ENCODE peak calls at places on chromosomes 4 and X, in nine cellular contexts. T is CD4-positive, CD25-positive, alpha-beta regulatory T cell; K is dorsolateral prefrontal cortex; N is fibroblast of mammary gland; F is lower leg skin; S is A673; L is WERI-Rb-1; R is body of pancreas; Y is GM12865. C is an unnamed sample.
A peak's percentile ranks its signal among the peaks of the same experiment; 100 is the strongest.

GRCh38 chr4:57098415-57098814 is 11.8 kb downstream of the IGFBP7 start:
- DNase-seq in Y (no peak), L (no peak), S (no peak), F (no peak), R (no peak), N (no peak), K (no peak), T (no peak), C (no peak)

GRCh38 chr4:151862766-151863165 is 102.0 kb upstream of the GATB start:
- DNase-seq in Y (no peak), R (no peak), N (peak; percentile 75), K (no peak), S (no peak), F (no peak), L (no peak), T (no peak), C (no peak)

GRCh38 chr4:26299254-26299882 is 21.4 kb upstream of the RBPJ start:
- DNase-seq in Y (peak; percentile 50), R (no peak), L (no peak), K (no peak), F (no peak), T (peak; percentile 62), N (no peak), S (no peak), C (no peak)

GRCh38 chrX:45351478-45351877 is 150.8 kb upstream of the DIPK2B start:
- DNase-seq in N (peak; percentile 67), L (no peak), F (no peak), Y (no peak), T (no peak), K (no peak), R (no peak), S (no peak), C (no peak)

GRCh38 chrX:14673764-14674163 is 144.4 kb downstream of the GLRA2 start:
- DNase-seq in N (peak; percentile 91), F (no peak), R (peak; percentile 39), S (peak; percentile 75), K (no peak), L (no peak), Y (peak; percentile 80), T (no peak), C (peak; percentile 87)

GRCh38 chrX:123173833-123174232 is 10.2 kb upstream of the GRIA3 start:
- DNase-seq in S (peak; percentile 6), F (no peak), L (no peak), K (no peak), T (peak; percentile 6), Y (peak; percentile 35), R (no peak), N (peak; percentile 46), C (no peak)

GRCh38 chrX:6159468-6159867 is 69.2 kb downstream of the NLGN4X start:
- DNase-seq in S (no peak), T (no peak), N (no peak), L (no peak), Y (no peak), R (no peak), K (no peak), F (no peak), C (no peak)

GRCh38 chr4:56995525-56995924 is 16.8 kb downstream of the POLR2B start:
- DNase-seq in T (no peak), Y (no peak), K (peak; percentile 79), S (peak; percentile 22), N (peak; percentile 97), L (no peak), F (peak; percentile 43), R (peak; percentile 62), C (no peak)

GRCh38 chr4:113837397-113837796 is 75.9 kb upstream of the CAMK2D start:
- DNase-seq in S (peak; percentile 55), L (no peak), N (peak; percentile 93), K (no peak), R (no peak), F (no peak), Y (peak; percentile 88), T (peak; percentile 2), C (peak; percentile 72)

GRCh38 chrX:69027181-69028005 is 137.9 kb downstream of the PJA1 start:
- DNase-seq in R (no peak), N (peak; percentile 66), K (no peak), Y (peak; percentile 46), L (no peak), F (no peak), S (no peak), T (no peak), C (peak; percentile 47)

GRCh38 chrX:15404712-15405111 is 20.5 kb upstream of the VEGFD start:
- DNase-seq in K (no peak), F (peak; percentile 31), N (peak; percentile 93), Y (no peak), R (no peak), L (no peak), T (no peak), S (peak; percentile 41), C (no peak)

GRCh38 chrX:133698298-133698697 is 283.0 kb upstream of the GPC4 start:
- DNase-seq in T (no peak), Y (no peak), N (peak; percentile 57), K (no peak), R (no peak), S (peak; percentile 39), F (no peak), L (no peak), C (no peak)

GRCh38 chrX:136168929-136169735 is 21.8 kb downstream of the FHL1 start:
- DNase-seq in N (peak; percentile 94), F (no peak), T (no peak), R (peak; percentile 47), L (no peak), K (no peak), S (peak; percentile 58), Y (no peak), C (peak; percentile 61)
- H3K4me3 ChIP-seq in N (no peak overlapping the region), F (no peak overlapping the region), T (no peak overlapping the region), R (no peak overlapping the region), L (no peak overlapping the region), K (no peak overlapping the region), S (no peak overlapping the region), Y (no peak overlapping the region), C (no peak overlapping the region)

DNA sequence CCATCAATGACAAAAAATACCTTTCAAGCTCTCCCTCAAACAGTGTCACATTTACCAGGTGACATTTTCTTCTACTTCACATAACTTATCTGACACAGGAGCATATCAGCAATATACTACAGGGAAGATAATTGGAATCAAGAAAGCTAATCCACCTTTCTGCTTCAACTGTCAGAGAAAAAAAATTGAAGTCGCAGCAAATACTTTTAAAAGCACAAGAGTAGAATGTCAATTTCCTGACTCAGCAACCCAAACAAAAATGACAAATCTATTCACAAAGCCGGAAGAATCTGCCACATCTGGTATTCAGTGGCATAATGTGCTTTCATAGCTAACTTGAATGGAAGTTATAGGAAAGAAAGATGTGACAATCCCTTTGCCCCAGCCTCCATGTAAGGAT is 36.7 kb downstream of the AGA start:
- DNase-seq in N (no peak), T (no peak), L (no peak), F (no peak), K (no peak), R (no peak), S (peak; percentile 3), Y (no peak), C (no peak)
- H3K4me3 ChIP-seq in N (no peak overlapping the region), T (no peak overlapping the region), L (no peak overlapping the region), F (no peak overlapping the region), K (no peak overlapping the region), R (no peak overlapping the region), S (no peak overlapping the region), Y (no peak overlapping the region), C (no peak overlapping the region)

DNA sequence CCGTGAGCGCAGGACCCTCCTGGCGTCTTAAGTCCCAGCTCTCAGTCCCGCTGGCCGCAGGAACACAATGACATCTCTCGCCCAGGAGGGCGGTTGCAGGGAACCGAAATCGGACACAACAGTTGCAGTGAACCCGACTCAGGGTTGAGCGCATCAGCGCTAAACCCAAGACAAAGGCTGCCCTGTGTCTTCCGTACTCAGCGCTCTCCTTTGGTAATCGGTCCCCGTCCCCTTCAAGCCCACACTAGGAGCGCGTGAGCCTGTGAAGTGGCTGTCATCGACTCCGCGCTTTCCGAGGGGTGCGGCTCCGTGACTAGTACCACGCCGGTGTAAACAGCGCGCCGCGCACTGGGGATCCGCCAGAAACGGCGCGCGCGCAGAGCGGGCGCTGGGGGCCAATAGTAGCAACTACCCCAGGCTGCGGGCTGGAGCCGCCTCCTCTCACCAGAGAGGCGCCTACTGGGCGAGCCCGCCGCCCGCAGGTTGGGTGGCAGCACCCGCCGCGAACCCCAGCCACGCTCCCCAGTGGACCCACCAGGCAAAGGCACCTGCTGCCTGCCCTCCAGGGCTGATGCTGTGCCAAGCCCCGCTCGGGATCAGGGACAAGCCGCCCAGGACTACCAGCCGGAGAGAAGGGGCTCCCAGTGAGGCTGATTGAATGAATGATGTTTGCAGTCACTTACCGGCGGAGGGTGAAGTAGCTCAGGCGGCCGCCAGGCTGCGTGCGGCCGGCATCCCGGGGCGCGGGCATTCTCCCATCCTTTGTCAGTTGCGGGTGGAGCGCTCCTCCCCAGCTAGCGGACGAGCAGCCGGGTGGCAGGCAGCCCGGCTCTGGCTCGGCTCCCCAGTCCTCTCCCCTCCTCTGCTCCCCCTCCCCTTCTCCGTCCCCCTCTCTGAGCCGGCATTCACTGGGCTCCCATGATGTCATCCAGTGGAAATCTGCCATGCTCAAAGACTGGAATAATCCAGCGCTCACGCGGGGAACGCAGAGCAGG is 370.4 kb upstream of the SMIM31 start:
- DNase-seq in L (peak; percentile 86), S (peak; percentile 89), K (peak; percentile 92), R (peak; percentile 13), Y (no peak), F (no peak), T (peak; percentile 0), N (peak; percentile 22), C (no peak)
- H3K4me3 ChIP-seq in L (peak overlapping the region; percentile 82), S (peak overlapping the region; percentile 75), K (peak overlapping the region; percentile 70), R (no peak overlapping the region), Y (no peak overlapping the region), F (no peak overlapping the region), T (no peak overlapping the region), N (peak overlapping the region; percentile 31), C (peak overlapping the region; percentile 58)

GRCh38 chr4:8156617-8157016 is 2.0 kb downstream of the ABLIM2 start:
- DNase-seq in T (no peak), L (no peak), S (no peak), K (no peak), F (no peak), Y (no peak), N (peak; percentile 12), R (no peak), C (no peak)

GRCh38 chr4:8158710-8159521 is at the start of gene ABLIM2:
- DNase-seq in S (peak; percentile 98), F (peak; percentile 97), N (peak; percentile 96), T (peak; percentile 98), R (peak; percentile 99), K (peak; percentile 100), L (peak; percentile 99), Y (peak; percentile 99), C (peak; percentile 80)

GRCh38 chr4:8155660-8156421 is 2.8 kb downstream of the ABLIM2 start:
- DNase-seq in S (no peak), F (no peak), Y (no peak), T (no peak), R (no peak), L (no peak), K (no peak), N (no peak), C (no peak)

GRCh38 chr4:8157944-8158709 is 486 bp downstream of the ABLIM2 start:
- DNase-seq in Y (no peak), R (no peak), K (no peak), N (no peak), S (no peak), F (no peak), T (no peak), L (no peak), C (no peak)

DNA sequence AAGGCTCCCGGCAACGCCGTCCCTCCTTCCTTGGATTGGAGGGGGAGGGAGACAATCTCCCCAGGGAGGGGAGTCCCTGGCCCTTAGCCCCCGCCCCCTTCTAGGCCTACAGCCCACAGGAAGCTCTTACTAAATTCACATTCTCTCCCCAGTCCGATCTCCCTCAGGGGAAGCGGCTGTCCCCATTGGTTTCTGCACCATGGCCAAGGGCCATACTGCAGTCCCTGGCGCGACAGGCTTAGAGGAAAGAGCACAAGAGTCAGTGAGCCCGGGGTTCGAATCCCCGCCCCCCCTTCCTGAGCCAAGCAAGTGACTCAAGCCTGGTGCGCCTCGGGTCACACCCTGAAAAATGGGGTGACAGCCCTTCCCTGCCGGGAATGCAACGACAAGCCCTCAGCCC is 1.1 kb downstream of the ABLIM2 start:
- DNase-seq in N (no peak), T (no peak), K (no peak), Y (no peak), S (peak; percentile 61), L (no peak), R (peak; percentile 27), F (no peak), C (no peak)
- H3K4me3 ChIP-seq in N (no peak overlapping the region), T (no peak overlapping the region), K (peak overlapping the region; percentile 85), Y (no peak overlapping the region), S (peak overlapping the region; percentile 59), L (no peak overlapping the region), R (peak overlapping the region; percentile 57), F (no peak overlapping the region), C (no peak overlapping the region)